ENCODE peak calls at places on chromosomes 4 and X, in four cellular contexts. D, B, I and E are unnamed samples.

GRCh38 chr4:110639207-110640092 is 16.6 kb upstream of the PITX2 start:
- DNase-seq in D (no peak), B (no peak), I (no peak), E (no peak)

GRCh38 chrX:107451754-107452153 is 2.3 kb downstream of the FRMPD3 start:
- DNase-seq in B (no peak), I (no peak), D (no peak), E (no peak)

GRCh38 chr4:173314715-173315114 is 19.4 kb downstream of the HMGB2 start:
- DNase-seq in I (no peak), D (no peak), B (no peak), E (no peak)

GRCh38 chr4:150244600-150244999 is 166.4 kb downstream of the DCLK2 start:
- DNase-seq in D (no peak), B (no peak), I (peak; percentile 78), E (no peak)

GRCh38 chr4:89492476-89493110 is 185.0 kb upstream of the GPRIN3 start:
- DNase-seq in D (peak; percentile 94), I (peak; percentile 92), B (no peak), E (no peak)

GRCh38 chr4:128527356-128527755 is 239.7 kb upstream of the PGRMC2 start:
- DNase-seq in B (no peak), I (no peak), D (no peak), E (no peak)

GRCh38 chrX:121013897-121014455 is 28.4 kb upstream of the CT47A1 start:
- DNase-seq in B (no peak), I (no peak), D (no peak), E (no peak)

GRCh38 chrX:11759461-11760311 is 1.6 kb downstream of the MSL3 start:
- DNase-seq in D (peak; percentile 89), B (peak; percentile 70), I (peak; percentile 90), E (peak; percentile 90)

GRCh38 chr4:56463711-56464110 is 3.7 kb upstream of the SRP72 start:
- DNase-seq in I (no peak), B (no peak), D (no peak), E (no peak)

GRCh38 chr4:96603635-96604034 is 763.7 kb downstream of the PDHA2 start:
- DNase-seq in I (no peak), B (no peak), D (no peak), E (no peak)

GRCh38 chr4:96593422-96593821 is 753.5 kb downstream of the PDHA2 start:
- DNase-seq in D (peak; percentile 39), I (no peak), B (no peak), E (no peak)

GRCh38 chr4:96599752-96600151 is 759.9 kb downstream of the PDHA2 start:
- DNase-seq in B (no peak), D (no peak), I (no peak), E (no peak)

GRCh38 chr4:96602661-96603060 is 762.8 kb downstream of the PDHA2 start:
- DNase-seq in I (no peak), D (no peak), B (no peak), E (no peak)

DNA sequence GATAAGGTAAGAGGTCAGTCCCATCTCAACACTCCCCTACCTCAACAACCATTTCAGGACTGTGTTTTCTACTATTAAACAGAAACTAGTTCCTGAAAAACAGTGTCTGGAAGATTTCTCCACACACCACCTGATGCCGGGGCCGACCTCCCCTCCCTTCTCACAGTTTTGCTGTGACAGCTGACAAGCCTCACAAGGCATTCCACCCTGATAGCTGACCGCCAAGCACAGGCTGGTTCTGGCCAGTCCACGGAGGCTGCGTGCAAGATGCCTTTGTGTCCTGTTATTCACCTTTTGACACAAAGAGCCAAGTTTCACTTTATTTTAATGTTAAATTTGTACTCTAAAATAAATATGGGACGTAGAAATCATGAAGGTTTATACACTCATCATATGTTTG is 758.6 kb downstream of the PDHA2 start:
- DNase-seq in D (no peak), I (no peak), B (no peak), E (no peak)
- TF ChIP-seq FOS in D (no peak), I (no peak), B (no peak), E (no peak)

GRCh38 chrX:130211415-130212186 is 39.8 kb downstream of the RAB33A start:
- DNase-seq in D (no peak), I (no peak), B (no peak), E (no peak)

GRCh38 chrX:130212371-130212770 is 40.6 kb downstream of the RAB33A start:
- DNase-seq in I (no peak), D (no peak), B (no peak), E (no peak)

GRCh38 chrX:130213376-130213775 is 41.6 kb downstream of the RAB33A start:
- DNase-seq in I (no peak), D (no peak), B (no peak), E (no peak)

DNA sequence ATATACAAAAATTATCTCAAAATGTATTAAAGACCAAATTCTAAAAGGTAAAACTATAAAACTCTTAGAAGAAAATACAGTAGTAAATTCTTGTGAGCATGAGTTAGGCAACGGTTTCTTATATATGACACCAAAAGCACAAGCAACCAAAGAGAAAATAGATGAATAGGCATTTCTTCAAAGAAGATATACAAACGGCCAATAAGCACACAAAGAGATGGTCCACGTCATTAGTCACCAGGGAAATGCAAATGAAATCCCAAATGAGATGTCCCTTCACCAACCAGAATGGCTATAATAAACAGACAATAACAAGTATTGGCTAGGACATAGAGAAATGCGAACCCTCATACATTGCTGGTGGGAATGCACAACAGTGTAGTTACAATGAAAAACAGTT is 44.5 kb downstream of the RAB33A start:
- DNase-seq in I (peak; percentile 8), D (peak; percentile 1), B (no peak), E (peak; percentile 6)
- TF ChIP-seq FOS in I (no peak), D (no peak), B (no peak), E (no peak)

GRCh38 chrX:81377329-81377728 is 175.4 kb downstream of the SH3BGRL start:
- DNase-seq in B (no peak), D (peak; percentile 36), I (peak; percentile 27), E (no peak)
- TF ChIP-seq FOS in B (no peak), D (no peak), I (no peak), E (no peak)

DNA sequence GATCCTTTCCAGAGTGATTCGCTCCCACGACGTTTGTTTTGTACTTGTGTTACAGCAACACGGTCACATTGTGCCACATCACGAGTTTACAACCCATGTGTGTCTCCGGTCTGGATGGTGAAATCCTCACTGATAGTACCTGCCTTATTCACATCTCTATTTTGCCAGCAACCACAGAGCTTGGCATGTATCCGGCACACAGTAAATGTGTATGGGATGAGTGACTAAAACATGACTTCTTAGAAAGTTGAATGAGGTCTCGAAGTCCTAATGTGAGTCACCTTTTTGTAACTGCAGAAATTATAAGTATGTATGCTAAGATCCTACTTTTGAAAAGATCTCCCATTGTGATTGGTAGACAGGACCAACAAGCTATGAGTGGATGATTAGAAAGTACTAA is 7.5 kb downstream of the STOX2 start:
- DNase-seq in I (peak; percentile 86), D (no peak), B (no peak), E (no peak)
- TF ChIP-seq FOS in I (no peak), D (no peak), B (no peak), E (no peak)

GRCh38 chr4:158130204-158130603 is 42.6 kb downstream of the GASK1B start:
- DNase-seq in D (no peak), B (no peak), I (no peak), E (no peak)
- TF ChIP-seq FOS in D (no peak), B (no peak), I (no peak), E (no peak)

GRCh38 chr4:6910340-6910959 is 824 bp downstream of the TBC1D14 start:
- DNase-seq in B (no peak), I (no peak), D (no peak), E (peak; percentile 68)

GRCh38 chr4:6909113-6909969 is at the start of gene TBC1D14:
- DNase-seq in B (no peak), I (peak; percentile 81), D (peak; percentile 85), E (peak; percentile 90)

GRCh38 chr4:6908397-6909112 is 1.1 kb upstream of the TBC1D14 start:
- DNase-seq in D (peak; percentile 38), I (peak; percentile 50), B (no peak), E (peak; percentile 34)

GRCh38 chr4:6910960-6911874 is 1.6 kb downstream of the TBC1D14 start:
- DNase-seq in D (no peak), I (no peak), B (no peak), E (no peak)

GRCh38 chr4:6909970-6910339 is 329 bp downstream of the TBC1D14 start:
- DNase-seq in I (no peak), D (no peak), B (no peak), E (peak; percentile 54)
- TF ChIP-seq FOS in I (no peak), D (no peak), B (no peak), E (no peak)

DNA sequence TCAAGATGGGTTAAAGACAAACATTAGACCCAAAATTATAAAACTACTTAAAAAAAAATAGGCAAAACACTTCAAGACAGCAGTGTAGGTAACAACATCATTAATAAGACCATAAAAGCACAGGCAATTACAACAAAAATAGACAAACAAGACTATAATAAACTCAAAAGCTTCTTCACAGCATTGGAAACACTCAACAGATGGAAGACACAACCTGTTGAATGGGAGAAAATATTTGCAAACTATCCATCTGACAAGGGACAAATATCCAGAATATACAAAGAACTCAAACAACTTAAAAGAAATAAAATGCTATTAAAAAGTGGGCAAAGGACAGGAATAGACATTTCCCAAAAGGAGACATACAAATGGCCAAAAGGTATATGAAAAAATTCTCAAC is 170.7 kb downstream of the HHIP start:
- DNase-seq in I (no peak), D (no peak), B (no peak), E (no peak)
- TF ChIP-seq FOS in I (no peak), D (no peak), B (no peak), E (no peak)

DNA sequence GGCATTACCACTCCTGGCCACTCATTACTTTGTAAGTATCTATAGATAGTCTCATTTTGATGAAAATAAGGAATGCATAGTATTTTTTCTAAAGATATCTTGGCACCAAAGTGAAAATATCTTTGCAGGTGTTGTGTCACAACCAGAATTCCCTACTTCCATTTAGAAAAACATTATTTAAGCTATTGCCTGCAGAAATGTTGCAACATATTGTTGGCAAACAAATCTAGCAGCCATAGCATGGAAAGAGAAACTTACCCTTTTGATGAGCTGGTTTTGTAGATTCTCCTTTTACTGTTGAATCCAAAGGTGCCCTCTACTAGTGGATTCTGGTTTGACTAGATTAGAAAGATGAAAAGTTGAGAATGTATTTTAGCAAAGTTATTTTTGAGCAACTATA is 138.8 kb downstream of the AREG start:
- DNase-seq in B (no peak), D (no peak), I (peak; percentile 4), E (no peak)
- TF ChIP-seq FOS in B (no peak), D (no peak), I (no peak), E (no peak)

GRCh38 chr4:138330531-138330930 is 88.4 kb upstream of the SLC7A11 start:
- DNase-seq in B (no peak), I (peak; percentile 27), D (no peak), E (no peak)

GRCh38 chr4:138329506-138330070 is 87.4 kb upstream of the SLC7A11 start:
- DNase-seq in B (no peak), D (no peak), I (no peak), E (no peak)

GRCh38 chr4:138338840-138339239 is 96.7 kb upstream of the SLC7A11 start:
- DNase-seq in B (no peak), I (no peak), D (no peak), E (no peak)

GRCh38 chr4:138334346-138335016 is 92.3 kb upstream of the SLC7A11 start:
- DNase-seq in B (no peak), I (no peak), D (no peak), E (no peak)
- TF ChIP-seq FOS in B (no peak), I (no peak), D (no peak), E (no peak)

DNA sequence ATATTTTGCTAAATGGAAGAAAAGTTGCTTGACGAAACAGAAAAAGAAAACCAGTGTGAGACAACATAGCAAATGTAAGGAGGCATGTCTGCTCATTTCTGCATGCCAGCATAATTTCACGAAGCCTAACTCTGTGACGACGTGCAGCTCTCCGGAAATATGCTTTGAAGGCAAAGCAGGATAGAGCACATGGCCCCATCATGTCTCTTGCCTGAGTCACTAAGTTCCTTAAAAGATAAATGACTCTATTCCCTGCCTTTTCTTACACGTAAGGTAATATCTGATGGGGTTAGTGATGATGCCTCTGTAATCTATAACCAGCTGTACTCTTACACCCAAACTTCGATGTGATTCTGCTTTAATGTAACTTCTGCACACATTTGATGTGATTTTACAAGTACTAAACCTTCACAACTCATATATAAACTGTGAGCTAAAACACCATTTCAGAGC is 64.5 kb downstream of the ANXA3 start:
- DNase-seq in I (peak; percentile 70), B (no peak), D (no peak), E (no peak)
- TF ChIP-seq FOS in I (no peak), B (no peak), D (no peak), E (no peak)